ENCODE peak calls at places on chromosomes 3 and 15, in nine cellular contexts. I is CD4-positive, CD25-positive, alpha-beta regulatory T cell; Z is uterus; T is heart left ventricle; X is breast epithelium; L is stomach; N is fibroblast of lung; R is MM.1S; E is PC-9. J is an unnamed sample. For H3K9me3, the result is how much of the 10 kb centered on the place peaks cover.

GRCh38 chr3:67647390-67647878 is 7.0 kb downstream of the SUCLG2 start:
- DNase-seq in N (peak), E (peak), R (no peak), T (no peak), Z (no peak), L (peak), X (no peak), I (no peak), J (no peak)

GRCh38 chr3:124885466-124886167 is 1.5 kb downstream of the ITGB5 start:
- DNase-seq in R (no peak), X (no peak), Z (no peak), E (no peak), L (no peak), T (no peak), I (no peak), N (peak), J (no peak)

GRCh38 chr3:177905895-177906511 is 630.2 kb upstream of the KCNMB2 start:
- DNase-seq in E (peak), I (no peak), T (no peak), Z (no peak), L (no peak), N (peak), R (no peak), X (no peak), J (no peak)

GRCh38 chr3:43001094-43001553 is 22.0 kb downstream of the GASK1A start:
- DNase-seq in Z (peak), R (no peak), I (no peak), L (peak), T (peak), N (peak), X (peak), E (no peak), J (no peak)

GRCh38 chr3:126098391-126098858 is 14.5 kb upstream of the SLC41A3 start:
- DNase-seq in Z (no peak), T (no peak), I (no peak), R (no peak), L (no peak), X (no peak), E (no peak), N (no peak), J (no peak)

GRCh38 chr3:177300842-177301241 is 103.6 kb upstream of the TBL1XR1 start:
- DNase-seq in R (no peak), E (no peak), I (no peak), X (no peak), N (no peak), T (no peak), L (no peak), Z (no peak), J (no peak)

GRCh38 chr3:45868213-45868612 is 18.1 kb upstream of the CCR9 start:
- DNase-seq in I (no peak), R (peak), E (no peak), T (no peak), N (no peak), Z (no peak), X (no peak), L (no peak), J (no peak)

GRCh38 chr3:53149006-53149690 is 11.9 kb upstream of the PRKCD start:
- DNase-seq in I (no peak), X (no peak), E (no peak), Z (no peak), L (no peak), T (peak), N (no peak), R (no peak), J (no peak)

GRCh38 chr3:12154151-12154550 is 4.6 kb downstream of the TIMP4 start:
- DNase-seq in E (no peak), N (peak), R (no peak), X (no peak), Z (no peak), I (no peak), T (no peak), L (no peak), J (no peak)

GRCh38 chr3:43921056-43921455 is 230.3 kb downstream of the ABHD5 start:
- DNase-seq in T (no peak), Z (no peak), X (no peak), N (no peak), L (no peak), I (no peak), E (no peak), R (no peak), J (no peak)

GRCh38 chr3:12158387-12159226 is at the start of gene TIMP4:
- DNase-seq in R (no peak), I (no peak), Z (peak), E (peak), N (peak), X (no peak), L (peak), T (peak), J (no peak)

GRCh38 chr3:66490214-66490613 is 10.6 kb downstream of the LRIG1 start:
- DNase-seq in L (peak), R (peak), Z (no peak), E (no peak), T (no peak), N (peak), X (no peak), I (peak), J (no peak)

DNA sequence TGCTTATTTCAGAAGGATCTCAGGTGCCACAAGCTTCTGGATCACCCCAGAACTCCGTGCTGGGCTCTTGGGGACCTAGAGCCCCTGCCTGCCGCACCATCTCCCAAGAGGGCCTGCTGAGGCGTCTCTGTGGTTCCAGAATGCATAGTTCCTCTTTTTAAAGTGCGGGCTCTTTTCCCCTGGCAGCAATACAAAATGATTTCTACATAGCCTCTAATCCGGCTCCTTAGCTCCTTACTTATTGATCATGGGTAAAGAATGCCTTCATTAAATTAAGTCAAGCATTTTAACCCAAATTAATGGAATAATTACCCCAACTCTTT is 121.9 kb downstream of the ATP10A start:
- DNase-seq in R (no peak), I (no peak), X (no peak), N (no peak), E (no peak), L (no peak), Z (no peak), T (no peak), J (no peak)
- H3K9me3 ChIP-seq in R (under half), I (under half), X (under half), N (under half), E (under half), L (under half), Z (under half), T (under half), J (under half)

GRCh38 chr15:22241451-22241850 is 161.1 kb downstream of the OR4M2 start:
- DNase-seq in N (no peak), E (no peak), X (no peak), R (no peak), Z (no peak), L (no peak), I (no peak), T (peak), J (no peak)
- H3K9me3 ChIP-seq in N (under half), E (under half), X (under half), R (under half), Z (under half), L (under half), I (under half), T (under half), J (under half)

GRCh38 chr15:25742421-25743159 is 120.5 kb downstream of the ATP10A start:
- DNase-seq in X (no peak), I (no peak), T (no peak), N (no peak), E (no peak), R (no peak), Z (no peak), L (no peak), J (no peak)
- H3K9me3 ChIP-seq in X (under half), I (under half), T (under half), N (under half), E (under half), R (under half), Z (under half), L (under half), J (under half)

DNA sequence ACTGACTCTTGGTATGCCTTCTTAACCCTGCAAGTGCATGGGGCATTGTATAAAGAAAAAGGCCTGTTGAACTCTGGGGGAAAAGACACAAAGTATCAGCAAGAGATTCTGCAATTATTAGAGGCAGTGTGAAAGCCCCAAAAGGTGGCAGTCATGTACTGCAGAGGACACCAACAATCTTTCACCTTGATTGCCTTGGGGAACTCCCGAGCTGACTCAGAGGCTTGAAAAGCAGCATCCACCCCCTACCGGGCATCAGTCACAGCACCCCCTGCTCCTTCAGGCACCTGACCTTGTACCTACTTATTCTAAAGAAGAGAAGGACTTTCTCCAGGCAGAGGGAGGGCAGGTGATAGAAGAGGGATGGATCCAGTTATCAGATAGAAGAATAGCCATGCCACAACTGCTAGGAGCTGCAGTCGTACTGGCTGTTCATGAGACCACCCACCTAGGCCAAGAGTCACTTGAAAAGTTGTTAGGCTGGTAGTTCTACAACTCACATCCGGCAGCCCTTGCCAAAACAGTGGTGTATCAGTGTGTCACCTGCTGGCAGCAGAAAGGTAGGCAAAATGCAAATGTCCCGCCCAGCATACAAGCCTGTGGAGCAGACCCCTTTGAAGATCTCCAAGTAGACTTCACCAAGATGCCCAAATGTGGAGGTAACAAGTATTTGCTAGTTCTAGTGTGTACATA is 241.6 kb upstream of the CNTN6 start:
- DNase-seq in X (no peak), L (no peak), E (peak), T (no peak), R (peak), I (no peak), Z (no peak), N (no peak), J (no peak)
- H3K9me3 ChIP-seq in X (under half), L (under half), E (under half), T (under half), R (under half), I (under half), Z (under half), N (under half), J (under half)